ENCODE peak calls at places on chromosomes 2 and 18, in four cellular contexts. J is nephron progenitor cell, V is brain microvascular endothelial cell, X is neural crest cell. E is an unnamed sample.

GRCh38 chr2:50347355-50348044 is 684.4 kb downstream of the NRXN1 start:
- DNase-seq in J (peak), V (no peak), X (peak), E (peak)

GRCh38 chr2:36277146-36277808 is 78.3 kb upstream of the CRIM1 start:
- DNase-seq in J (no peak), V (peak), X (no peak), E (no peak)

GRCh38 chr2:176466918-176467452 is 197.7 kb downstream of the MTX2 start:
- DNase-seq in J (no peak), V (no peak), X (no peak), E (no peak)

GRCh38 chr2:71878626-71879508 is 268.8 kb downstream of the CYP26B1 start:
- DNase-seq in J (no peak), V (no peak), X (no peak), E (no peak)

GRCh38 chr2:23299796-23300195 is 85.2 kb upstream of the KLHL29 start:
- DNase-seq in J (no peak), V (no peak), X (no peak), E (no peak)

GRCh38 chr2:239316562-239317465 is 84.0 kb downstream of the HDAC4 start:
- DNase-seq in J (no peak), V (no peak), X (no peak), E (peak)

GRCh38 chr18:57002627-57003026 is 144.3 kb upstream of the BOD1L2 start:
- DNase-seq in J (no peak), V (no peak), X (no peak), E (no peak)

GRCh38 chr2:30225131-30225762 is 6.1 kb upstream of the LBH start:
- DNase-seq in J (peak), V (peak), X (no peak), E (no peak)

GRCh38 chr2:86413296-86414085 is 27.7 kb upstream of the KDM3A start:
- DNase-seq in J (peak), V (no peak), X (no peak), E (no peak)

GRCh38 chr2:20666364-20667150 is at the start of gene GDF7:
- DNase-seq in J (peak), V (no peak), X (no peak), E (no peak)
- TF ChIP-seq CTCF in J (no peak), V (peak), X (peak), E (peak)

GRCh38 chr2:231932711-231932970 is 6.4 kb upstream of the NPPC start:
- DNase-seq in J (no peak), V (no peak), X (no peak), E (no peak)

GRCh38 chr2:231933916-231934401 is 7.8 kb upstream of the NPPC start:
- DNase-seq in J (no peak), V (no peak), X (no peak), E (peak)

GRCh38 chr2:231931481-231931915 is 5.3 kb upstream of the NPPC start:
- DNase-seq in J (no peak), V (no peak), X (no peak), E (peak)

GRCh38 chr2:231934441-231935206 is 8.4 kb upstream of the NPPC start:
- DNase-seq in J (no peak), V (no peak), X (no peak), E (no peak)

GRCh38 chr2:231932985-231933915 is 7.1 kb upstream of the NPPC start:
- DNase-seq in J (no peak), V (no peak), X (no peak), E (no peak)
- TF ChIP-seq CTCF in J (no peak), V (peak), X (no peak), E (no peak)

DNA sequence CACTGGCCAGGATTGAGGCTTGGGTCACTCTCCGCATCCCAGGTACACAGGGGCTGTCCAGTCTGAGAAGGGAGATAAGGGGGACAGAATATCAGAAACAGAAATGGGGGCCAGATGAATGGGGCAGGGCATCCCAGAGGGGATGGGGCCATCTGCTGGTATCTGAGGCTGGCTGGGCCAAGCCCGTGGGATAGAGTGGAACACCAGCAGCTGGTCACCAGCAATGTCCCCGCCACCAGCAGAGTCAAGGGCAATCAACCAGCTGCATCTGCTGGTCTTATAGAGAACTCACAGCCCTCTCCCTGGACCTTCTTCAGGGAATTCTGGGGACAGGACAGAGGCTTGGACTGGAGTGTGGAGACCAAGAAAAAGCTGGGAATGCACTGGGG is 128.8 kb upstream of the HAAO start:
- DNase-seq in J (no peak), V (no peak), X (no peak), E (no peak)
- TF ChIP-seq CTCF in J (no peak), V (no peak), X (no peak), E (no peak)

GRCh38 chr2:164812378-164812777 is 29.2 kb downstream of the COBLL1 start:
- DNase-seq in J (no peak), V (no peak), X (no peak), E (no peak)

GRCh38 chr2:164811826-164812225 is 29.8 kb downstream of the COBLL1 start:
- DNase-seq in J (no peak), V (no peak), X (no peak), E (no peak)

GRCh38 chr2:164816046-164816445 is 25.6 kb downstream of the COBLL1 start:
- DNase-seq in J (no peak), V (no peak), X (no peak), E (no peak)

GRCh38 chr2:164815071-164815793 is 26.4 kb downstream of the COBLL1 start:
- DNase-seq in J (no peak), V (no peak), X (no peak), E (no peak)

GRCh38 chr2:164813535-164813934 is 28.1 kb downstream of the COBLL1 start:
- DNase-seq in J (no peak), V (no peak), X (no peak), E (no peak)
- TF ChIP-seq CTCF in J (no peak), V (no peak), X (no peak), E (no peak)

GRCh38 chr18:13159579-13159978 is 59.0 kb upstream of the LDLRAD4 start:
- DNase-seq in J (peak), V (peak), X (peak), E (no peak)
- TF ChIP-seq CTCF in J (peak), V (peak), X (peak), E (peak)

DNA sequence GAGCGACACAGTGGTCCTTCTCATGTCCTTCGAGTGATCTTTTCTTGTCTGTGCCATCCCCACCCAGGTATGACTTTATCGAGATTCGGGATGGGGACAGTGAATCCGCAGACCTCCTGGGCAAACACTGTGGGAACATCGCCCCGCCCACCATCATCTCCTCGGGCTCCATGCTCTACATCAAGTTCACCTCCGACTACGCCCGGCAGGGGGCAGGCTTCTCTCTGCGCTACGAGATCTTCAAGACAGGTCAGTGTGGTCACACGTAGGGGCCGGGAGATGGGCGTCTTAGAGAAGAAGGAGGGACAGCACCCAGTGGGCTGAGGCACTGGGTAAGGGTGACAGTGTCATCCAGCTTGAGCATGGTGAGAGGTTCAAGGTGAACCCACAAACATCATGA is 33.8 kb downstream of the NRP2 start:
- DNase-seq in J (no peak), V (no peak), X (no peak), E (no peak)
- TF ChIP-seq CTCF in J (no peak), V (peak), X (peak), E (no peak)

GRCh38 chr18:11669948-11670275 is 19.2 kb upstream of the GNAL start:
- DNase-seq in J (no peak), V (no peak), X (no peak), E (no peak)

GRCh38 chr18:11672846-11673454 is 16.1 kb upstream of the GNAL start:
- DNase-seq in J (no peak), V (no peak), X (no peak), E (no peak)

GRCh38 chr18:11672198-11672597 is 16.9 kb upstream of the GNAL start:
- DNase-seq in J (no peak), V (no peak), X (no peak), E (no peak)

GRCh38 chr18:11669271-11669947 is 19.7 kb upstream of the GNAL start:
- DNase-seq in J (no peak), V (no peak), X (no peak), E (no peak)

GRCh38 chr18:11671156-11671555 is 17.9 kb upstream of the GNAL start:
- DNase-seq in J (no peak), V (no peak), X (no peak), E (no peak)
- TF ChIP-seq CTCF in J (no peak), V (no peak), X (no peak), E (no peak)

GRCh38 chr2:196718796-196719564 is 79.5 kb downstream of the CCDC150 start:
- DNase-seq in J (peak), V (peak), X (no peak), E (no peak)
- TF ChIP-seq CTCF in J (peak), V (peak), X (peak), E (no peak)

GRCh38 chr2:96208144-96209010 is at the start of gene STARD7:
- DNase-seq in J (peak), V (peak), X (peak), E (peak)
- TF ChIP-seq CTCF in J (no peak), V (no peak), X (peak), E (peak)

E was measured in mesothelial cell of epicardium.